ENCODE peak calls at places on chromosomes 1 and 21, in nine cellular contexts. N is iris pigment epithelial cell, Q is pulmonary artery endothelial cell, C is ovary, J is GM12892, X is mesenteric fat pad, U is right lobe of liver, A is progenitor cell of endocrine pancreas, T is AG04449. W is an unnamed sample.

GRCh38 chr1:201419737-201420607 is 1.6 kb downstream of the TNNI1 start:
- DNase-seq in U (peak), Q (no peak), C (no peak), A (no peak), X (no peak), N (no peak), J (no peak), T (no peak), W (no peak)

GRCh38 chr1:88503656-88504055 is 180.4 kb upstream of the PKN2 start:
- DNase-seq in Q (no peak), A (no peak), N (no peak), C (no peak), J (no peak), X (no peak), T (no peak), U (no peak), W (no peak)

GRCh38 chr1:194394676-194395075 is 1208.3 kb upstream of the B3GALT2 start:
- DNase-seq in A (no peak), X (no peak), T (no peak), J (no peak), Q (no peak), C (no peak), N (no peak), U (no peak), W (no peak)

GRCh38 chr1:55050283-55050682 is 10.9 kb downstream of the PCSK9 start:
- DNase-seq in J (no peak), X (peak), Q (no peak), N (peak), T (no peak), A (no peak), C (peak), U (no peak), W (peak)

GRCh38 chr1:2530501-2531361 is 668 bp upstream of the HES5 start:
- DNase-seq in Q (no peak), A (no peak), N (no peak), T (no peak), C (no peak), J (no peak), U (no peak), X (no peak), W (no peak)

GRCh38 chr1:223704921-223705878 is 7.1 kb upstream of the CAPN2 start:
- DNase-seq in A (no peak), C (no peak), T (no peak), J (no peak), N (no peak), X (no peak), Q (no peak), U (no peak), W (no peak)

GRCh38 chr1:45206808-45207624 is 611 bp upstream of the ZSWIM5 start:
- DNase-seq in J (no peak), Q (no peak), N (no peak), C (no peak), A (no peak), U (no peak), T (no peak), X (no peak), W (no peak)

GRCh38 chr1:200233393-200233792 is 176.4 kb downstream of the ZNF281 start:
- DNase-seq in J (no peak), C (no peak), X (no peak), N (peak), T (peak), A (no peak), U (no peak), Q (no peak), W (no peak)

GRCh38 chr21:20856926-20857325 is 141.3 kb upstream of the NCAM2 start:
- DNase-seq in C (no peak), X (no peak), U (no peak), T (no peak), J (no peak), A (no peak), N (no peak), Q (no peak), W (no peak)

GRCh38 chr1:85612704-85613361 is 32.3 kb downstream of the CCN1 start:
- DNase-seq in A (no peak), T (peak), X (no peak), U (no peak), C (no peak), J (no peak), N (peak), Q (no peak), W (no peak)

GRCh38 chr1:171654705-171655214 is 2.3 kb upstream of the MYOC start:
- DNase-seq in C (no peak), N (peak), X (no peak), A (no peak), U (no peak), J (no peak), Q (peak), T (no peak), W (no peak)